ENCODE peak calls at places on chromosome 3, in seven cellular contexts. One of them, this sample, is unnamed.

GRCh38 chr3:35931867-35932266 is 292.5 kb downstream of the ARPP21 start:
- DNase-seq in ELF-1: no peak
- DNase-seq in nucleus accumbens: no peak
- DNase-seq in breast epithelium: no peak
- DNase-seq in AG08396: no peak
- DNase-seq in stimulated activated CD4-positive, alpha-beta T cell treated with anti-CD3 and anti-CD28 coated beads, Interleukin-12 subunit alpha, Interleukin-12 subunit beta, amount 100 ng/mL, for 48 hours: no peak
- DNase-seq in activated gamma-delta T cell treated with Interleukin-2 at 50 U/mL for 16 hours: no peak
- DNase-seq in this sample: no peak

GRCh38 chr3:153397806-153398205 is 235.8 kb downstream of the RAP2B start:
- DNase-seq in nucleus accumbens: no peak
- DNase-seq in AG08396: no peak
- DNase-seq in breast epithelium: no peak
- DNase-seq in ELF-1: no peak
- DNase-seq in stimulated activated CD4-positive, alpha-beta T cell treated with anti-CD3 and anti-CD28 coated beads, Interleukin-12 subunit alpha, Interleukin-12 subunit beta, amount 100 ng/mL, for 48 hours: no peak
- DNase-seq in activated gamma-delta T cell treated with Interleukin-2 at 50 U/mL for 16 hours: no peak
- DNase-seq in this sample: no peak

GRCh38 chr3:129970603-129971002 is 3.9 kb upstream of the TRH start:
- DNase-seq in ELF-1: no peak
- DNase-seq in activated gamma-delta T cell treated with Interleukin-2 at 50 U/mL for 16 hours: no peak
- DNase-seq in breast epithelium: no peak
- DNase-seq in stimulated activated CD4-positive, alpha-beta T cell treated with anti-CD3 and anti-CD28 coated beads, Interleukin-12 subunit alpha, Interleukin-12 subunit beta, amount 100 ng/mL, for 48 hours: no peak
- DNase-seq in AG08396: no peak
- DNase-seq in nucleus accumbens: no peak
- DNase-seq in this sample: no peak

GRCh38 chr3:120093923-120094775 is at the start of gene GSK3B:
- DNase-seq in AG08396: peak
- DNase-seq in stimulated activated CD4-positive, alpha-beta T cell treated with anti-CD3 and anti-CD28 coated beads, Interleukin-12 subunit alpha, Interleukin-12 subunit beta, amount 100 ng/mL, for 48 hours: peak
- DNase-seq in activated gamma-delta T cell treated with Interleukin-2 at 50 U/mL for 16 hours: peak
- DNase-seq in ELF-1: peak
- DNase-seq in nucleus accumbens: peak
- DNase-seq in breast epithelium: peak
- DNase-seq in this sample: peak

GRCh38 chr3:187251599-187251998 is 39.9 kb downstream of the MASP1 start:
- DNase-seq in stimulated activated CD4-positive, alpha-beta T cell treated with anti-CD3 and anti-CD28 coated beads, Interleukin-12 subunit alpha, Interleukin-12 subunit beta, amount 100 ng/mL, for 48 hours: no peak
- DNase-seq in nucleus accumbens: no peak
- DNase-seq in breast epithelium: no peak
- DNase-seq in activated gamma-delta T cell treated with Interleukin-2 at 50 U/mL for 16 hours: no peak
- DNase-seq in ELF-1: peak
- DNase-seq in AG08396: no peak
- DNase-seq in this sample: no peak

GRCh38 chr3:4908066-4908768 is 71.0 kb upstream of the BHLHE40 start:
- DNase-seq in nucleus accumbens: no peak
- DNase-seq in stimulated activated CD4-positive, alpha-beta T cell treated with anti-CD3 and anti-CD28 coated beads, Interleukin-12 subunit alpha, Interleukin-12 subunit beta, amount 100 ng/mL, for 48 hours: no peak
- DNase-seq in breast epithelium: no peak
- DNase-seq in activated gamma-delta T cell treated with Interleukin-2 at 50 U/mL for 16 hours: no peak
- DNase-seq in ELF-1: no peak
- DNase-seq in AG08396: no peak
- DNase-seq in this sample: no peak

GRCh38 chr3:123637131-123637530 is 52.3 kb upstream of the HACD2 start:
- DNase-seq in nucleus accumbens: no peak
- DNase-seq in activated gamma-delta T cell treated with Interleukin-2 at 50 U/mL for 16 hours: no peak
- DNase-seq in breast epithelium: no peak
- DNase-seq in ELF-1: peak
- DNase-seq in AG08396: no peak
- DNase-seq in stimulated activated CD4-positive, alpha-beta T cell treated with anti-CD3 and anti-CD28 coated beads, Interleukin-12 subunit alpha, Interleukin-12 subunit beta, amount 100 ng/mL, for 48 hours: no peak
- DNase-seq in this sample: no peak

GRCh38 chr3:65401359-65401810 is 637.3 kb downstream of the MAGI1 start:
- DNase-seq in breast epithelium: no peak
- DNase-seq in activated gamma-delta T cell treated with Interleukin-2 at 50 U/mL for 16 hours: no peak
- DNase-seq in stimulated activated CD4-positive, alpha-beta T cell treated with anti-CD3 and anti-CD28 coated beads, Interleukin-12 subunit alpha, Interleukin-12 subunit beta, amount 100 ng/mL, for 48 hours: no peak
- DNase-seq in ELF-1: peak
- DNase-seq in AG08396: no peak
- DNase-seq in nucleus accumbens: peak
- DNase-seq in this sample: no peak

GRCh38 chr3:23576379-23576959 is 229.3 kb upstream of the UBE2E1 start:
- DNase-seq in AG08396: no peak
- DNase-seq in activated gamma-delta T cell treated with Interleukin-2 at 50 U/mL for 16 hours: no peak
- DNase-seq in nucleus accumbens: no peak
- DNase-seq in stimulated activated CD4-positive, alpha-beta T cell treated with anti-CD3 and anti-CD28 coated beads, Interleukin-12 subunit alpha, Interleukin-12 subunit beta, amount 100 ng/mL, for 48 hours: no peak
- DNase-seq in ELF-1: no peak
- DNase-seq in breast epithelium: no peak
- DNase-seq in this sample: no peak

GRCh38 chr3:127482216-127483004 is 108.1 kb downstream of the TPRA1 start:
- DNase-seq in nucleus accumbens: no peak
- DNase-seq in AG08396: no peak
- DNase-seq in activated gamma-delta T cell treated with Interleukin-2 at 50 U/mL for 16 hours: no peak
- DNase-seq in stimulated activated CD4-positive, alpha-beta T cell treated with anti-CD3 and anti-CD28 coated beads, Interleukin-12 subunit alpha, Interleukin-12 subunit beta, amount 100 ng/mL, for 48 hours: no peak
- DNase-seq in ELF-1: no peak
- DNase-seq in breast epithelium: no peak
- DNase-seq in this sample: no peak

GRCh38 chr3:183298708-183299153 is 45.7 kb downstream of the B3GNT5 start:
- DNase-seq in AG08396: peak
- DNase-seq in nucleus accumbens: peak
- DNase-seq in breast epithelium: no peak
- DNase-seq in stimulated activated CD4-positive, alpha-beta T cell treated with anti-CD3 and anti-CD28 coated beads, Interleukin-12 subunit alpha, Interleukin-12 subunit beta, amount 100 ng/mL, for 48 hours: no peak
- DNase-seq in ELF-1: peak
- DNase-seq in activated gamma-delta T cell treated with Interleukin-2 at 50 U/mL for 16 hours: no peak
- DNase-seq in this sample: no peak

GRCh38 chr3:193780810-193781472 is 187.9 kb downstream of the OPA1 start:
- DNase-seq in nucleus accumbens: peak
- DNase-seq in stimulated activated CD4-positive, alpha-beta T cell treated with anti-CD3 and anti-CD28 coated beads, Interleukin-12 subunit alpha, Interleukin-12 subunit beta, amount 100 ng/mL, for 48 hours: peak
- DNase-seq in breast epithelium: peak
- DNase-seq in ELF-1: peak
- DNase-seq in AG08396: peak
- DNase-seq in activated gamma-delta T cell treated with Interleukin-2 at 50 U/mL for 16 hours: no peak
- DNase-seq in this sample: peak

GRCh38 chr3:188269040-188269439 is 115.1 kb downstream of the LPP start:
- DNase-seq in stimulated activated CD4-positive, alpha-beta T cell treated with anti-CD3 and anti-CD28 coated beads, Interleukin-12 subunit alpha, Interleukin-12 subunit beta, amount 100 ng/mL, for 48 hours: no peak
- DNase-seq in nucleus accumbens: no peak
- DNase-seq in ELF-1: no peak
- DNase-seq in breast epithelium: no peak
- DNase-seq in activated gamma-delta T cell treated with Interleukin-2 at 50 U/mL for 16 hours: no peak
- DNase-seq in AG08396: no peak
- DNase-seq in this sample: no peak

GRCh38 chr3:3196148-3196861 is 16.8 kb upstream of the CRBN start:
- DNase-seq in stimulated activated CD4-positive, alpha-beta T cell treated with anti-CD3 and anti-CD28 coated beads, Interleukin-12 subunit alpha, Interleukin-12 subunit beta, amount 100 ng/mL, for 48 hours: no peak
- DNase-seq in AG08396: no peak
- DNase-seq in ELF-1: peak
- DNase-seq in activated gamma-delta T cell treated with Interleukin-2 at 50 U/mL for 16 hours: no peak
- DNase-seq in breast epithelium: no peak
- DNase-seq in nucleus accumbens: no peak
- DNase-seq in this sample: peak

GRCh38 chr3:59135091-59135490 is 85.3 kb upstream of the CFAP20DC start:
- DNase-seq in stimulated activated CD4-positive, alpha-beta T cell treated with anti-CD3 and anti-CD28 coated beads, Interleukin-12 subunit alpha, Interleukin-12 subunit beta, amount 100 ng/mL, for 48 hours: no peak
- DNase-seq in activated gamma-delta T cell treated with Interleukin-2 at 50 U/mL for 16 hours: no peak
- DNase-seq in breast epithelium: no peak
- DNase-seq in nucleus accumbens: no peak
- DNase-seq in AG08396: no peak
- DNase-seq in ELF-1: no peak
- DNase-seq in this sample: no peak

GRCh38 chr3:64299206-64299605 is 73.9 kb upstream of the PRICKLE2 start:
- DNase-seq in nucleus accumbens: no peak
- DNase-seq in breast epithelium: no peak
- DNase-seq in stimulated activated CD4-positive, alpha-beta T cell treated with anti-CD3 and anti-CD28 coated beads, Interleukin-12 subunit alpha, Interleukin-12 subunit beta, amount 100 ng/mL, for 48 hours: no peak
- DNase-seq in AG08396: no peak
- DNase-seq in activated gamma-delta T cell treated with Interleukin-2 at 50 U/mL for 16 hours: no peak
- DNase-seq in ELF-1: no peak
- DNase-seq in this sample: no peak

GRCh38 chr3:183116051-183116614 is 16.8 kb upstream of the MCCC1 start:
- DNase-seq in AG08396: no peak
- DNase-seq in breast epithelium: no peak
- DNase-seq in activated gamma-delta T cell treated with Interleukin-2 at 50 U/mL for 16 hours: peak
- DNase-seq in nucleus accumbens: peak
- DNase-seq in stimulated activated CD4-positive, alpha-beta T cell treated with anti-CD3 and anti-CD28 coated beads, Interleukin-12 subunit alpha, Interleukin-12 subunit beta, amount 100 ng/mL, for 48 hours: peak
- DNase-seq in ELF-1: peak
- DNase-seq in this sample: peak

GRCh38 chr3:38826001-38826400 is 10.0 kb upstream of the SCN10A start:
- DNase-seq in ELF-1: no peak
- DNase-seq in nucleus accumbens: no peak
- DNase-seq in activated gamma-delta T cell treated with Interleukin-2 at 50 U/mL for 16 hours: no peak
- DNase-seq in stimulated activated CD4-positive, alpha-beta T cell treated with anti-CD3 and anti-CD28 coated beads, Interleukin-12 subunit alpha, Interleukin-12 subunit beta, amount 100 ng/mL, for 48 hours: no peak
- DNase-seq in breast epithelium: no peak
- DNase-seq in AG08396: no peak
- DNase-seq in this sample: no peak

GRCh38 chr3:185631108-185631507 is 45.0 kb downstream of the SENP2 start:
- DNase-seq in nucleus accumbens: no peak
- DNase-seq in ELF-1: no peak
- DNase-seq in breast epithelium: no peak
- DNase-seq in stimulated activated CD4-positive, alpha-beta T cell treated with anti-CD3 and anti-CD28 coated beads, Interleukin-12 subunit alpha, Interleukin-12 subunit beta, amount 100 ng/mL, for 48 hours: no peak
- DNase-seq in activated gamma-delta T cell treated with Interleukin-2 at 50 U/mL for 16 hours: no peak
- DNase-seq in AG08396: no peak
- DNase-seq in this sample: no peak

GRCh38 chr3:67646586-67647234 is 7.7 kb downstream of the SUCLG2 start:
- DNase-seq in stimulated activated CD4-positive, alpha-beta T cell treated with anti-CD3 and anti-CD28 coated beads, Interleukin-12 subunit alpha, Interleukin-12 subunit beta, amount 100 ng/mL, for 48 hours: no peak
- DNase-seq in AG08396: no peak
- DNase-seq in activated gamma-delta T cell treated with Interleukin-2 at 50 U/mL for 16 hours: no peak
- DNase-seq in nucleus accumbens: no peak
- DNase-seq in ELF-1: no peak
- DNase-seq in breast epithelium: no peak
- DNase-seq in this sample: no peak

GRCh38 chr3:42582474-42583070 is 805 bp upstream of the SEC22C start:
- DNase-seq in ELF-1: no peak
- DNase-seq in AG08396: no peak
- DNase-seq in breast epithelium: no peak
- DNase-seq in activated gamma-delta T cell treated with Interleukin-2 at 50 U/mL for 16 hours: no peak
- DNase-seq in nucleus accumbens: no peak
- DNase-seq in stimulated activated CD4-positive, alpha-beta T cell treated with anti-CD3 and anti-CD28 coated beads, Interleukin-12 subunit alpha, Interleukin-12 subunit beta, amount 100 ng/mL, for 48 hours: no peak
- DNase-seq in this sample: no peak

GRCh38 chr3:50502584-50503423 is 630 bp downstream of the CACNA2D2 start:
- DNase-seq in AG08396: no peak
- DNase-seq in breast epithelium: no peak
- DNase-seq in ELF-1: peak
- DNase-seq in stimulated activated CD4-positive, alpha-beta T cell treated with anti-CD3 and anti-CD28 coated beads, Interleukin-12 subunit alpha, Interleukin-12 subunit beta, amount 100 ng/mL, for 48 hours: peak
- DNase-seq in nucleus accumbens: no peak
- DNase-seq in activated gamma-delta T cell treated with Interleukin-2 at 50 U/mL for 16 hours: peak
- DNase-seq in this sample: no peak

GRCh38 chr3:187738400-187739124 is 6.7 kb downstream of the BCL6 start:
- DNase-seq in AG08396: peak
- DNase-seq in breast epithelium: peak
- DNase-seq in activated gamma-delta T cell treated with Interleukin-2 at 50 U/mL for 16 hours: peak
- DNase-seq in ELF-1: peak
- DNase-seq in nucleus accumbens: peak
- DNase-seq in stimulated activated CD4-positive, alpha-beta T cell treated with anti-CD3 and anti-CD28 coated beads, Interleukin-12 subunit alpha, Interleukin-12 subunit beta, amount 100 ng/mL, for 48 hours: peak
- DNase-seq in this sample: peak

GRCh38 chr3:146817705-146818104 is 212.6 kb upstream of the PLSCR5 start:
- DNase-seq in stimulated activated CD4-positive, alpha-beta T cell treated with anti-CD3 and anti-CD28 coated beads, Interleukin-12 subunit alpha, Interleukin-12 subunit beta, amount 100 ng/mL, for 48 hours: no peak
- DNase-seq in breast epithelium: no peak
- DNase-seq in ELF-1: no peak
- DNase-seq in AG08396: no peak
- DNase-seq in nucleus accumbens: no peak
- DNase-seq in activated gamma-delta T cell treated with Interleukin-2 at 50 U/mL for 16 hours: no peak
- DNase-seq in this sample: no peak

GRCh38 chr3:131110087-131110486 is 83.4 kb downstream of the NEK11 start:
- DNase-seq in breast epithelium: no peak
- DNase-seq in stimulated activated CD4-positive, alpha-beta T cell treated with anti-CD3 and anti-CD28 coated beads, Interleukin-12 subunit alpha, Interleukin-12 subunit beta, amount 100 ng/mL, for 48 hours: no peak
- DNase-seq in ELF-1: no peak
- DNase-seq in AG08396: peak
- DNase-seq in nucleus accumbens: no peak
- DNase-seq in activated gamma-delta T cell treated with Interleukin-2 at 50 U/mL for 16 hours: no peak
- DNase-seq in this sample: no peak

GRCh38 chr3:186901135-186901734 is 29.1 kb upstream of the ST6GAL1 start:
- DNase-seq in ELF-1: no peak
- DNase-seq in activated gamma-delta T cell treated with Interleukin-2 at 50 U/mL for 16 hours: no peak
- DNase-seq in stimulated activated CD4-positive, alpha-beta T cell treated with anti-CD3 and anti-CD28 coated beads, Interleukin-12 subunit alpha, Interleukin-12 subunit beta, amount 100 ng/mL, for 48 hours: no peak
- DNase-seq in nucleus accumbens: no peak
- DNase-seq in AG08396: no peak
- DNase-seq in breast epithelium: no peak
- DNase-seq in this sample: no peak

GRCh38 chr3:141441381-141442365 is 45.2 kb upstream of the RASA2 start:
- DNase-seq in stimulated activated CD4-positive, alpha-beta T cell treated with anti-CD3 and anti-CD28 coated beads, Interleukin-12 subunit alpha, Interleukin-12 subunit beta, amount 100 ng/mL, for 48 hours: peak
- DNase-seq in nucleus accumbens: no peak
- DNase-seq in activated gamma-delta T cell treated with Interleukin-2 at 50 U/mL for 16 hours: peak
- DNase-seq in breast epithelium: peak
- DNase-seq in ELF-1: peak
- DNase-seq in AG08396: peak
- DNase-seq in this sample: peak

GRCh38 chr3:184765730-184766074 is 46.3 kb upstream of the VPS8 start:
- DNase-seq in AG08396: no peak
- DNase-seq in activated gamma-delta T cell treated with Interleukin-2 at 50 U/mL for 16 hours: no peak
- DNase-seq in stimulated activated CD4-positive, alpha-beta T cell treated with anti-CD3 and anti-CD28 coated beads, Interleukin-12 subunit alpha, Interleukin-12 subunit beta, amount 100 ng/mL, for 48 hours: no peak
- DNase-seq in nucleus accumbens: no peak
- DNase-seq in breast epithelium: no peak
- DNase-seq in ELF-1: no peak
- DNase-seq in this sample: no peak

GRCh38 chr3:8371085-8371551 is 130.5 kb upstream of the LMCD1 start:
- DNase-seq in AG08396: peak
- DNase-seq in ELF-1: no peak
- DNase-seq in nucleus accumbens: no peak
- DNase-seq in activated gamma-delta T cell treated with Interleukin-2 at 50 U/mL for 16 hours: no peak
- DNase-seq in breast epithelium: no peak
- DNase-seq in stimulated activated CD4-positive, alpha-beta T cell treated with anti-CD3 and anti-CD28 coated beads, Interleukin-12 subunit alpha, Interleukin-12 subunit beta, amount 100 ng/mL, for 48 hours: no peak
- DNase-seq in this sample: no peak

GRCh38 chr3:118842147-118842863 is 192.3 kb downstream of the IGSF11 start:
- DNase-seq in breast epithelium: no peak
- DNase-seq in activated gamma-delta T cell treated with Interleukin-2 at 50 U/mL for 16 hours: no peak
- DNase-seq in ELF-1: no peak
- DNase-seq in nucleus accumbens: no peak
- DNase-seq in stimulated activated CD4-positive, alpha-beta T cell treated with anti-CD3 and anti-CD28 coated beads, Interleukin-12 subunit alpha, Interleukin-12 subunit beta, amount 100 ng/mL, for 48 hours: no peak
- DNase-seq in AG08396: no peak
- DNase-seq in this sample: peak

GRCh38 chr3:139117136-139117675 is 72.5 kb upstream of the PRR23C start:
- DNase-seq in nucleus accumbens: no peak
- DNase-seq in activated gamma-delta T cell treated with Interleukin-2 at 50 U/mL for 16 hours: no peak
- DNase-seq in breast epithelium: no peak
- DNase-seq in ELF-1: no peak
- DNase-seq in stimulated activated CD4-positive, alpha-beta T cell treated with anti-CD3 and anti-CD28 coated beads, Interleukin-12 subunit alpha, Interleukin-12 subunit beta, amount 100 ng/mL, for 48 hours: no peak
- DNase-seq in AG08396: no peak
- DNase-seq in this sample: no peak

GRCh38 chr3:20194793-20195460 is 8.9 kb upstream of the SGO1 start:
- DNase-seq in AG08396: no peak
- DNase-seq in stimulated activated CD4-positive, alpha-beta T cell treated with anti-CD3 and anti-CD28 coated beads, Interleukin-12 subunit alpha, Interleukin-12 subunit beta, amount 100 ng/mL, for 48 hours: no peak
- DNase-seq in breast epithelium: no peak
- DNase-seq in nucleus accumbens: no peak
- DNase-seq in activated gamma-delta T cell treated with Interleukin-2 at 50 U/mL for 16 hours: no peak
- DNase-seq in ELF-1: no peak
- DNase-seq in this sample: no peak

GRCh38 chr3:22159004-22159695 is 408.1 kb upstream of the ZNF385D start:
- DNase-seq in nucleus accumbens: no peak
- DNase-seq in breast epithelium: no peak
- DNase-seq in stimulated activated CD4-positive, alpha-beta T cell treated with anti-CD3 and anti-CD28 coated beads, Interleukin-12 subunit alpha, Interleukin-12 subunit beta, amount 100 ng/mL, for 48 hours: no peak
- DNase-seq in activated gamma-delta T cell treated with Interleukin-2 at 50 U/mL for 16 hours: no peak
- DNase-seq in AG08396: no peak
- DNase-seq in ELF-1: no peak
- DNase-seq in this sample: no peak

GRCh38 chr3:122961146-122961545 is 66.4 kb downstream of the SEMA5B start:
- DNase-seq in ELF-1: no peak
- DNase-seq in stimulated activated CD4-positive, alpha-beta T cell treated with anti-CD3 and anti-CD28 coated beads, Interleukin-12 subunit alpha, Interleukin-12 subunit beta, amount 100 ng/mL, for 48 hours: no peak
- DNase-seq in breast epithelium: no peak
- DNase-seq in nucleus accumbens: no peak
- DNase-seq in activated gamma-delta T cell treated with Interleukin-2 at 50 U/mL for 16 hours: no peak
- DNase-seq in AG08396: peak
- DNase-seq in this sample: no peak

GRCh38 chr3:49673715-49674490 is at the start of gene APEH:
- DNase-seq in nucleus accumbens: no peak
- DNase-seq in AG08396: peak
- DNase-seq in stimulated activated CD4-positive, alpha-beta T cell treated with anti-CD3 and anti-CD28 coated beads, Interleukin-12 subunit alpha, Interleukin-12 subunit beta, amount 100 ng/mL, for 48 hours: peak
- DNase-seq in ELF-1: peak
- DNase-seq in breast epithelium: peak
- DNase-seq in activated gamma-delta T cell treated with Interleukin-2 at 50 U/mL for 16 hours: peak
- DNase-seq in this sample: peak

GRCh38 chr3:152444029-152444641 is 175.4 kb downstream of the MBNL1 start:
- DNase-seq in ELF-1: no peak
- DNase-seq in breast epithelium: no peak
- DNase-seq in activated gamma-delta T cell treated with Interleukin-2 at 50 U/mL for 16 hours: no peak
- DNase-seq in stimulated activated CD4-positive, alpha-beta T cell treated with anti-CD3 and anti-CD28 coated beads, Interleukin-12 subunit alpha, Interleukin-12 subunit beta, amount 100 ng/mL, for 48 hours: no peak
- DNase-seq in AG08396: peak
- DNase-seq in nucleus accumbens: no peak
- DNase-seq in this sample: no peak

GRCh38 chr3:11757441-11757875 is 89.2 kb downstream of the TAMM41 start:
- DNase-seq in activated gamma-delta T cell treated with Interleukin-2 at 50 U/mL for 16 hours: no peak
- DNase-seq in breast epithelium: no peak
- DNase-seq in stimulated activated CD4-positive, alpha-beta T cell treated with anti-CD3 and anti-CD28 coated beads, Interleukin-12 subunit alpha, Interleukin-12 subunit beta, amount 100 ng/mL, for 48 hours: no peak
- DNase-seq in ELF-1: peak
- DNase-seq in nucleus accumbens: no peak
- DNase-seq in AG08396: peak
- DNase-seq in this sample: no peak

GRCh38 chr3:13019243-13019701 is 54.0 kb downstream of the IQSEC1 start:
- DNase-seq in stimulated activated CD4-positive, alpha-beta T cell treated with anti-CD3 and anti-CD28 coated beads, Interleukin-12 subunit alpha, Interleukin-12 subunit beta, amount 100 ng/mL, for 48 hours: no peak
- DNase-seq in ELF-1: peak
- DNase-seq in activated gamma-delta T cell treated with Interleukin-2 at 50 U/mL for 16 hours: no peak
- DNase-seq in breast epithelium: peak
- DNase-seq in nucleus accumbens: peak
- DNase-seq in AG08396: peak
- DNase-seq in this sample: no peak

This sample was measured in DND-41.